ENCODE peak calls at places on chromosome 13, in seven cellular contexts. U is mesendoderm, A is IMR-90, N is mesenchymal stem cell, D is H9, C is H1, J is trophoblast cell. S is an unnamed sample.

GRCh38 chr13:84677836-84678235 is 795.6 kb upstream of the SLITRK1 start:
- DNase-seq in U (no peak), A (no peak), N (no peak), D (no peak), C (no peak), J (no peak), S (no peak)

GRCh38 chr13:31246918-31247317 is 47.1 kb downstream of the B3GLCT start:
- DNase-seq in U (no peak), A (no peak), N (no peak), D (no peak), C (no peak), J (no peak), S (no peak)

GRCh38 chr13:99124695-99125334 is 75.8 kb upstream of the UBAC2 start:
- DNase-seq in U (no peak), A (peak; percentile 45), N (peak; percentile 64), D (no peak), C (no peak), J (peak; percentile 67), S (no peak)

GRCh38 chr13:44386932-44387556 is 13.4 kb downstream of the SERP2 start:
- DNase-seq in U (peak; percentile 94), A (no peak), N (no peak), D (no peak), C (no peak), J (peak; percentile 50), S (no peak)

GRCh38 chr13:89458456-89458855 is 1787.3 kb downstream of the SLITRK5 start:
- DNase-seq in U (no peak), A (no peak), N (no peak), D (no peak), C (no peak), J (no peak), S (no peak)

GRCh38 chr13:98189841-98190505 is 12.9 kb upstream of the RNF113B start:
- DNase-seq in U (no peak), A (no peak), N (no peak), D (no peak), C (no peak), J (no peak), S (no peak)

GRCh38 chr13:113080361-113080831 is 25.2 kb upstream of the F7 start:
- DNase-seq in U (no peak), A (no peak), N (no peak), D (no peak), C (no peak), J (no peak), S (no peak)

GRCh38 chr13:43303040-43303729 is 279.8 kb downstream of the DNAJC15 start:
- DNase-seq in U (peak; percentile 81), A (peak; percentile 70), N (peak; percentile 69), D (peak; percentile 73), C (peak; percentile 38), J (peak; percentile 37), S (peak; percentile 42)

GRCh38 chr13:102729560-102730275 is 34.9 kb upstream of the METTL21C start:
- DNase-seq in U (no peak), A (peak; percentile 78), N (no peak), D (no peak), C (no peak), J (no peak), S (no peak)

GRCh38 chr13:30107126-30107525 is 200.2 kb downstream of the KATNAL1 start:
- DNase-seq in U (no peak), A (no peak), N (no peak), D (no peak), C (no peak), J (peak; percentile 73), S (no peak)

GRCh38 chr13:93794197-93794885 is 567.7 kb downstream of the GPC6 start:
- DNase-seq in U (no peak), A (peak; percentile 42), N (no peak), D (no peak), C (no peak), J (no peak), S (no peak)

GRCh38 chr13:38008636-38009035 is 139.1 kb upstream of the TRPC4 start:
- DNase-seq in U (no peak), A (no peak), N (peak; percentile 6), D (no peak), C (no peak), J (no peak), S (no peak)

GRCh38 chr13:90414691-90415596 is 932.5 kb upstream of the MIR17HG start:
- DNase-seq in U (peak; percentile 84), A (peak; percentile 81), N (peak; percentile 87), D (no peak), C (no peak), J (no peak), S (no peak)

GRCh38 chr13:31930901-31931522 is 100.6 kb upstream of the FRY start:
- DNase-seq in U (peak; percentile 13), A (no peak), N (no peak), D (no peak), C (no peak), J (no peak), S (no peak)

GRCh38 chr13:103878891-103879605 is 812.8 kb upstream of the SLC10A2 start:
- DNase-seq in U (peak; percentile 35), A (no peak), N (no peak), D (no peak), C (no peak), J (peak; percentile 64), S (no peak)

GRCh38 chr13:112852808-112853207 is 116.2 kb upstream of the MCF2L start:
- DNase-seq in U (no peak), A (no peak), N (no peak), D (no peak), C (no peak), J (peak; percentile 64), S (no peak)

GRCh38 chr13:79519252-79519651 is 38.3 kb downstream of the NDFIP2 start:
- DNase-seq in U (no peak), A (peak; percentile 46), N (peak; percentile 18), D (no peak), C (no peak), J (peak; percentile 9), S (no peak)

GRCh38 chr13:89238496-89238895 is 1567.3 kb downstream of the SLITRK5 start:
- DNase-seq in U (no peak), A (no peak), N (no peak), D (no peak), C (no peak), J (no peak), S (no peak)

GRCh38 chr13:99075268-99076191 is 97.7 kb upstream of the DOCK9 start:
- DNase-seq in U (peak; percentile 54), A (no peak), N (no peak), D (no peak), C (no peak), J (no peak), S (no peak)

GRCh38 chr13:50410921-50411712 is 395.9 kb downstream of the KCNRG start:
- DNase-seq in U (peak; percentile 82), A (peak; percentile 86), N (peak; percentile 89), D (no peak), C (no peak), J (peak; percentile 88), S (no peak)

GRCh38 chr13:52001120-52001731 is 10.0 kb downstream of the ATP7B start:
- DNase-seq in U (peak; percentile 71), A (peak; percentile 49), N (peak; percentile 48), D (no peak), C (no peak), J (peak; percentile 72), S (no peak)

GRCh38 chr13:59950201-59950730 is 213.5 kb downstream of the DIAPH3 start:
- DNase-seq in U (no peak), A (peak; percentile 15), N (peak; percentile 12), D (no peak), C (no peak), J (no peak), S (no peak)
- H3K23ac ChIP-seq in U (no peak overlapping the region), A (no peak overlapping the region), N (no peak overlapping the region), D (no peak overlapping the region), C (no peak overlapping the region), J (no peak overlapping the region), S (no peak overlapping the region)

GRCh38 chr13:21435231-21435630 is 23.9 kb downstream of the ZDHHC20 start:
- DNase-seq in U (no peak), A (no peak), N (no peak), D (no peak), C (no peak), J (no peak), S (no peak)
- H3K27ac ChIP-seq in U (no peak overlapping the region), A (no peak overlapping the region), N (no peak overlapping the region), D (no peak overlapping the region), C (no peak overlapping the region), J (no peak overlapping the region), S (no peak overlapping the region)

GRCh38 chr13:73622375-73622774 is 511.8 kb downstream of the KLF12 start:
- DNase-seq in U (no peak), A (no peak), N (no peak), D (no peak), C (no peak), J (no peak), S (no peak)
- H3K23ac ChIP-seq in U (no peak overlapping the region), A (no peak overlapping the region), N (no peak overlapping the region), D (no peak overlapping the region), C (no peak overlapping the region), J (no peak overlapping the region), S (no peak overlapping the region)

DNA sequence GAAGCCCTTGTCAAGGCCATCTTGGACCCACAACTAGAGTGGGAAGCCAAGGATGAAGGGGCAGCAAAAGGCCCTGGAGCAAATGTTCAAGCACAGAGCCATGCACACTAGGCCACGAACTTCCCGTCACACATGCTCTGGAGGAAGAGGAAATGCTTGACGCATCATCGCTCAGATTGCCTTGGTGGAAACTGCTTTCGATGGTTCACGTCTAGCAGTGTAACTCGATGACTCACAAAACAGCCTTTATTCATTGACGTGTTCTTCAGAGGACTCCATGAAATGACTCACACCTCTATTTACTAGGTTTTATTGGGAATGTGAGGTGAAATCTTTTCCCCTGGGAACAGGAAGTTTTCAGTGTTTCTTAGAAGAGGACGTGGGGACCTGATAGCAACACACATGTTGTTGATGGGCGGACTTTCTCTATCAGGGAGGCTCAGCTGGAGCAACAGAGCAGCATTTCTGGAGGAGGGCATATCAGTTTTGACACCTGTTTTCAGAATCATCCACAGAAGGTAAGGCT is 79.8 kb upstream of the FLT1 start:
- DNase-seq in U (peak; percentile 30), A (peak; percentile 100), N (peak; percentile 98), D (no peak), C (no peak), J (peak; percentile 96), S (no peak)
- H3K27ac ChIP-seq in U (no peak overlapping the region), A (peak overlapping the region; percentile 4), N (no peak overlapping the region), D (no peak overlapping the region), C (no peak overlapping the region), J (no peak overlapping the region), S (no peak overlapping the region)

GRCh38 chr13:23777571-23777870 is 111.7 kb downstream of the MIPEP start:
- DNase-seq in U (no peak), A (no peak), N (no peak), D (no peak), C (no peak), J (no peak), S (no peak)
- H3K23ac ChIP-seq in U (no peak overlapping the region), A (peak overlapping the region; percentile 23), N (no peak overlapping the region), D (no peak overlapping the region), C (no peak overlapping the region), J (no peak overlapping the region), S (no peak overlapping the region)

GRCh38 chr13:46468570-46468969 is 81.5 kb upstream of the RUBCNL start:
- DNase-seq in U (no peak), A (no peak), N (no peak), D (no peak), C (no peak), J (no peak), S (no peak)
- H3K27ac ChIP-seq in U (no peak overlapping the region), A (no peak overlapping the region), N (no peak overlapping the region), D (no peak overlapping the region), C (no peak overlapping the region), J (peak overlapping the region; percentile 76), S (peak overlapping the region; percentile 88)

GRCh38 chr13:71610876-71611275 is 256.1 kb downstream of the DACH1 start:
- DNase-seq in U (no peak), A (no peak), N (peak; percentile 30), D (no peak), C (no peak), J (no peak), S (no peak)
- H3K23ac ChIP-seq in U (no peak overlapping the region), A (no peak overlapping the region), N (no peak overlapping the region), D (no peak overlapping the region), C (no peak overlapping the region), J (no peak overlapping the region), S (no peak overlapping the region)